ENCODE peak calls at places on chromosomes 3 and 15, in seven cellular contexts. One of them, this sample, is unnamed.

GRCh38 chr15:82228750-82229149 is 33.8 kb downstream of the EFL1 start:
- DNase-seq in HTR-8/SVneo: no peak
- DNase-seq in stimulated activated CD4-positive, alpha-beta T cell treated with anti-CD3 and anti-CD28 coated beads, TNF-alpha, amount 100 ng/mL, for 24 hours: no peak
- DNase-seq in HEK293T: no peak
- DNase-seq in H9: no peak
- DNase-seq in NCI-H1092: no peak
- DNase-seq in pancreas: no peak
- DNase-seq in this sample: no peak

GRCh38 chr15:42404461-42405235 is 45.3 kb downstream of the CAPN3 start:
- DNase-seq in HTR-8/SVneo: no peak
- DNase-seq in NCI-H1092: no peak
- DNase-seq in HEK293T: no peak
- DNase-seq in pancreas: no peak
- DNase-seq in stimulated activated CD4-positive, alpha-beta T cell treated with anti-CD3 and anti-CD28 coated beads, TNF-alpha, amount 100 ng/mL, for 24 hours: no peak
- DNase-seq in H9: no peak
- DNase-seq in this sample: no peak

GRCh38 chr15:81293728-81294500 is 30.0 kb downstream of the STARD5 start:
- DNase-seq in pancreas: no peak
- DNase-seq in H9: no peak
- DNase-seq in stimulated activated CD4-positive, alpha-beta T cell treated with anti-CD3 and anti-CD28 coated beads, TNF-alpha, amount 100 ng/mL, for 24 hours: peak
- DNase-seq in HTR-8/SVneo: no peak
- DNase-seq in HEK293T: no peak
- DNase-seq in NCI-H1092: no peak
- DNase-seq in this sample: no peak

GRCh38 chr3:102745881-102746280 is 311.1 kb downstream of the ZPLD1 start:
- DNase-seq in NCI-H1092: no peak
- DNase-seq in HTR-8/SVneo: no peak
- DNase-seq in H9: no peak
- DNase-seq in HEK293T: no peak
- DNase-seq in stimulated activated CD4-positive, alpha-beta T cell treated with anti-CD3 and anti-CD28 coated beads, TNF-alpha, amount 100 ng/mL, for 24 hours: no peak
- DNase-seq in pancreas: no peak
- DNase-seq in this sample: no peak

GRCh38 chr3:114498779-114499370 is 205.0 kb downstream of the TIGIT start:
- DNase-seq in HEK293T: peak
- DNase-seq in NCI-H1092: no peak
- DNase-seq in pancreas: no peak
- DNase-seq in H9: no peak
- DNase-seq in stimulated activated CD4-positive, alpha-beta T cell treated with anti-CD3 and anti-CD28 coated beads, TNF-alpha, amount 100 ng/mL, for 24 hours: no peak
- DNase-seq in HTR-8/SVneo: peak
- DNase-seq in this sample: no peak

GRCh38 chr3:106227068-106227467 is 358.3 kb upstream of the CBLB start:
- DNase-seq in pancreas: no peak
- DNase-seq in stimulated activated CD4-positive, alpha-beta T cell treated with anti-CD3 and anti-CD28 coated beads, TNF-alpha, amount 100 ng/mL, for 24 hours: no peak
- DNase-seq in NCI-H1092: no peak
- DNase-seq in H9: no peak
- DNase-seq in HEK293T: no peak
- DNase-seq in HTR-8/SVneo: no peak
- DNase-seq in this sample: no peak

GRCh38 chr3:170967126-170967525 is 58.7 kb upstream of the EIF5A2 start:
- DNase-seq in pancreas: no peak
- DNase-seq in HEK293T: no peak
- DNase-seq in stimulated activated CD4-positive, alpha-beta T cell treated with anti-CD3 and anti-CD28 coated beads, TNF-alpha, amount 100 ng/mL, for 24 hours: no peak
- DNase-seq in HTR-8/SVneo: no peak
- DNase-seq in H9: no peak
- DNase-seq in NCI-H1092: no peak
- DNase-seq in this sample: no peak

GRCh38 chr15:44066211-44066827 is 128.8 kb downstream of the FRMD5 start:
- DNase-seq in NCI-H1092: peak
- DNase-seq in stimulated activated CD4-positive, alpha-beta T cell treated with anti-CD3 and anti-CD28 coated beads, TNF-alpha, amount 100 ng/mL, for 24 hours: peak
- DNase-seq in HEK293T: peak
- DNase-seq in HTR-8/SVneo: peak
- DNase-seq in H9: peak
- DNase-seq in pancreas: peak
- DNase-seq in this sample: peak

GRCh38 chr15:101407439-101407838 is 82.1 kb downstream of the PCSK6 start:
- DNase-seq in pancreas: no peak
- DNase-seq in stimulated activated CD4-positive, alpha-beta T cell treated with anti-CD3 and anti-CD28 coated beads, TNF-alpha, amount 100 ng/mL, for 24 hours: no peak
- DNase-seq in HTR-8/SVneo: no peak
- DNase-seq in HEK293T: no peak
- DNase-seq in NCI-H1092: no peak
- DNase-seq in H9: no peak
- DNase-seq in this sample: no peak

GRCh38 chr3:155232605-155233004 is 60.9 kb downstream of the STRIT1 start:
- DNase-seq in pancreas: peak
- DNase-seq in H9: no peak
- DNase-seq in NCI-H1092: no peak
- DNase-seq in HEK293T: no peak
- DNase-seq in stimulated activated CD4-positive, alpha-beta T cell treated with anti-CD3 and anti-CD28 coated beads, TNF-alpha, amount 100 ng/mL, for 24 hours: no peak
- DNase-seq in HTR-8/SVneo: peak
- DNase-seq in this sample: no peak

GRCh38 chr3:70090322-70090913 is 90.9 kb downstream of the SAMMSON start:
- DNase-seq in NCI-H1092: no peak
- DNase-seq in HEK293T: peak
- DNase-seq in pancreas: no peak
- DNase-seq in H9: no peak
- DNase-seq in stimulated activated CD4-positive, alpha-beta T cell treated with anti-CD3 and anti-CD28 coated beads, TNF-alpha, amount 100 ng/mL, for 24 hours: no peak
- DNase-seq in HTR-8/SVneo: peak
- DNase-seq in this sample: no peak

GRCh38 chr3:11394397-11394796 is 122.2 kb downstream of the ATG7 start:
- DNase-seq in H9: no peak
- DNase-seq in HEK293T: no peak
- DNase-seq in NCI-H1092: no peak
- DNase-seq in stimulated activated CD4-positive, alpha-beta T cell treated with anti-CD3 and anti-CD28 coated beads, TNF-alpha, amount 100 ng/mL, for 24 hours: no peak
- DNase-seq in pancreas: no peak
- DNase-seq in HTR-8/SVneo: no peak
- DNase-seq in this sample: no peak

GRCh38 chr15:61309236-61310016 is 80.3 kb upstream of the RORA start:
- DNase-seq in HTR-8/SVneo: no peak
- DNase-seq in NCI-H1092: no peak
- DNase-seq in HEK293T: no peak
- DNase-seq in stimulated activated CD4-positive, alpha-beta T cell treated with anti-CD3 and anti-CD28 coated beads, TNF-alpha, amount 100 ng/mL, for 24 hours: no peak
- DNase-seq in H9: no peak
- DNase-seq in pancreas: no peak
- DNase-seq in this sample: no peak

GRCh38 chr15:95946241-95946640 is 384.3 kb upstream of the NR2F2 start:
- DNase-seq in pancreas: no peak
- DNase-seq in HTR-8/SVneo: no peak
- DNase-seq in H9: no peak
- DNase-seq in stimulated activated CD4-positive, alpha-beta T cell treated with anti-CD3 and anti-CD28 coated beads, TNF-alpha, amount 100 ng/mL, for 24 hours: no peak
- DNase-seq in NCI-H1092: no peak
- DNase-seq in HEK293T: no peak
- DNase-seq in this sample: no peak

GRCh38 chr15:77538011-77538410 is 94.7 kb downstream of the LINGO1 start:
- DNase-seq in HTR-8/SVneo: no peak
- DNase-seq in H9: no peak
- DNase-seq in NCI-H1092: no peak
- DNase-seq in pancreas: no peak
- DNase-seq in HEK293T: no peak
- DNase-seq in stimulated activated CD4-positive, alpha-beta T cell treated with anti-CD3 and anti-CD28 coated beads, TNF-alpha, amount 100 ng/mL, for 24 hours: no peak
- DNase-seq in this sample: no peak